ENCODE peak calls at places on chromosomes 5 and 9, in seven cellular contexts. E is Peyer's patch, J is astrocyte, N is GM23338, K is hepatocyte, F is MM.1S, A is neural progenitor cell. O is an unnamed sample. For H3K36me3, the result is how much of the 10 kb centered on the place peaks cover.

GRCh38 chr9:98502976-98503325 is 205.8 kb downstream of the GABBR2 start:
- DNase-seq in K (peak), E (no peak), J (peak), N (peak), F (no peak), A (no peak), O (peak)

GRCh38 chr5:52772668-52773067 is 15.0 kb upstream of the ITGA1 start:
- DNase-seq in E (no peak), N (no peak), J (no peak), A (no peak), K (no peak), F (no peak), O (no peak)

GRCh38 chr9:88243736-88244135 is 105.5 kb upstream of the SPATA31C2 start:
- DNase-seq in J (no peak), F (no peak), N (no peak), E (no peak), A (no peak), K (peak), O (no peak)

GRCh38 chr9:119088002-119088401 is 281.2 kb downstream of the BRINP1 start:
- DNase-seq in J (no peak), N (peak), E (no peak), F (no peak), A (no peak), K (no peak), O (no peak)

GRCh38 chr9:20570086-20570485 is 52.2 kb downstream of the MLLT3 start:
- DNase-seq in N (no peak), F (no peak), K (no peak), E (no peak), J (no peak), A (no peak), O (no peak)

GRCh38 chr9:34246453-34246852 is 67.6 kb downstream of the UBAP1 start:
- DNase-seq in E (no peak), F (no peak), A (no peak), J (no peak), K (no peak), N (no peak), O (no peak)

GRCh38 chr9:120868676-120869359 is 8.2 kb downstream of the PHF19 start:
- DNase-seq in J (peak), F (peak), N (peak), E (peak), K (peak), A (peak), O (peak)

GRCh38 chr9:130172161-130172857 is at the start of gene NCS1:
- DNase-seq in K (peak), A (peak), E (peak), N (peak), J (peak), F (no peak), O (peak)

GRCh38 chr5:11062379-11062778 is 301.3 kb upstream of the DAP start:
- DNase-seq in E (no peak), K (no peak), J (peak), F (no peak), N (peak), A (peak), O (peak)

GRCh38 chr9:504921-505821 is 290.5 kb downstream of the DOCK8 start:
- DNase-seq in K (peak), A (peak), F (no peak), E (peak), J (no peak), N (peak), O (no peak)

GRCh38 chr5:24368121-24368520 is 276.7 kb downstream of the CDH10 start:
- DNase-seq in J (no peak), F (no peak), A (no peak), K (no peak), E (no peak), N (peak), O (no peak)
- TF ChIP-seq CTCF in J (no peak), F (no peak), A (peak), K (no peak), E (no peak), N (no peak), O (no peak)

DNA sequence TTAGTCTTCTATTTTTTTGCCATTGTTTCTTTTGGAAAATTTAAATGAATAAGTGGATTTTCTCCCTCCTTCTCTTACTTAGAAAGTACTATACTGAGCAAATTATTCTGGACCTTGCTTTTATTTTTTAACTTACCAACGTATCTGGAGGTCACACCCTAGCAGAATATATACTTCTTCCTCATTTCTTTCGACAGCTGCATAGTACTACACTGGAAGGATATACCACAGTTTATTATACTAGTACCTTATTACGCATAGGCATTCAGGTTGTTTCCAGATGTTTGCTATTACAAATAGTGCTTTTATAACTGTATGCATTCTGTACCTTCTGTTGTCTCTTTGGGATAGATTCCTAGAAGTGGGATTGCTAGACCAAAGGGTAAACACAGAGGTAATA is 16.7 kb downstream of the RC3H2 start:
- DNase-seq in F (no peak), A (no peak), K (no peak), J (no peak), E (no peak), N (no peak), O (no peak)
- H3K36me3 ChIP-seq in F (under half), A (under half), K (under half), J (under half), E (under half), N (under half), O (under half)

DNA sequence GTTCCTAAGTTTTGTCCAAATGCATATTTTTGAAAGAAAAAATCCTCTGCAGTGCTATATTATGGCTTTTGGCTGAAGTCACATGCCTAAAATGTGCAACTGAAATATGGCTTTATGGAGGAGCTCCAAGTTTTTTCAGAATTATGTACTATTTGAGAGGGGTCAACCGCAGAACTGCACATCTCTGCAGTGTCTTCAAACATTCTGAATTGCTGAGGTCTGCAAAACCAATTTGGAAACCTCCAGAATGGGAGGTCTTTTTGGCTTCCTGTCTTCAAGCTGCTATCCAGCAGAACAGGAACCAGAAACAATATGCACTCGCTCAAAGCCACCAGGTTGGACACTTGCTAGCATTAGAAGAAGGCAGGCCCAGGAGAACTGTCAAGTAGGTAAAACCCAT is 376.0 kb upstream of the PAPPA start:
- DNase-seq in E (no peak), F (peak), A (no peak), N (no peak), K (no peak), J (no peak), O (no peak)
- TF ChIP-seq CTCF in E (no peak), F (no peak), A (no peak), N (no peak), K (no peak), J (no peak), O (no peak)

DNA sequence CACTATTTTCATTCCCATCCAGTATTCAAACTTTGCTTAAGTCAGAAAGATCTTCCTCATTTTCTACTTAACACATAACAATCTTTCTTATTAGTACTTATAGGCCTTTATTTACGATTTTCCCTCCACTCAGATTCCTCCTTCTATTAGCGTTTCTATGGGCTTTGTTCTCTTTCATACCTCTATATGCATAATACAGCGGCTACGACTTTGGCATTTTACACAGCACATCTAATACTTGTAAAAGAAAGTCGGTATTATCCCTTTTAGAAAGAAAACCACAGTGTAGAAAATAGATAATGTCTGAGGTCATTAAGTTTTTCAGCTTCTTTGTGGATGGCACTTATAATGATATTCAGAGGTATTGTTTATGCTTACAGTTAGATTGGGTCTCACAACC is 8.4 kb downstream of the RBM18 start:
- DNase-seq in N (no peak), K (no peak), F (no peak), E (no peak), J (no peak), A (no peak), O (no peak)
- H3K36me3 ChIP-seq in N (under half), K (under half), F (under half), E (under half), J (under half), A (under half), O (under half)

DNA sequence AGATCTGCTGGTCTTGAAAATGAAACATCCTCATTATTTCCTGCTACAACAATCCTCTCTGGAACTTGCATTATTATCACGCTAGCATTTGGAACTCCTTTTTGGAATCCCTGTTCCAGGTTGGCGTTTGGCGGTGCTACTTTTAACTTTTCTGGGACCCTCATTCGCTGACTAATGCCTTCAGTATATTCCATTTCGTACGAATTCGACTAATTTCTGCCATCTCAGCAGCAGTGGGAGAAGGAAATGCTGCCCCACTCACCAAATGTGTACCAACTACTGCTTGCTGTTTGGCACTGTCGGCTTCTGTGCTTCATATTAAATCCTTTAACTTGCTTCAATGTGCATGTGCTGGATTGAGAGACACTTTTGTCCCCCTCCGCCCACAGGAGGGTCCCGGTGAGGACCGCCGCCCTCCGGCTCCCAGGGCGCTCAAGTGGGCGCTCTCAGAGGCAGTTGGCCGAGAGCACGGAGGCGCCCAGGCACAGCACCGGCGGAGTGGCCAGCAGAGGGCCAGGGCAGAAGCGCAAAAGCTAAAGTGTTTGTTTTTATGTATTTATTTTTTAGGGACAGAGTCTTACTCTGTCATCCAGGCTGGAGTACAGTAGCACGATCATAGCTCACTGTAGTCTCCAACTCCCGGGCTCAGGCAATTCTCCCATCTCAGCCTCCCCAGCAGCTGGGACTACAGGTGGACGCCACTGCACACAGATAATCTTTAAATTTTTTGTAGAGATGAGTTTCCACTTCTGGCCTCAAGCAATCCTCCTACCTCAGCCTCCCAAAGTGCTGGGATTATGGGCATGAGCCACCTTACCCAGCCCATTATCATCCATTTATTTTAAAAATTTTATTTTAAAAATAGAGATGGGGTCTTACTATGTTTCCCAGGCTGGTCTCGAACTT is 11.9 kb downstream of the PDE6A start:
- DNase-seq in F (no peak), N (peak), A (peak), E (no peak), K (no peak), J (no peak), O (no peak)
- TF ChIP-seq CTCF in F (no peak), N (peak), A (peak), E (no peak), K (peak), J (peak), O (peak)

DNA sequence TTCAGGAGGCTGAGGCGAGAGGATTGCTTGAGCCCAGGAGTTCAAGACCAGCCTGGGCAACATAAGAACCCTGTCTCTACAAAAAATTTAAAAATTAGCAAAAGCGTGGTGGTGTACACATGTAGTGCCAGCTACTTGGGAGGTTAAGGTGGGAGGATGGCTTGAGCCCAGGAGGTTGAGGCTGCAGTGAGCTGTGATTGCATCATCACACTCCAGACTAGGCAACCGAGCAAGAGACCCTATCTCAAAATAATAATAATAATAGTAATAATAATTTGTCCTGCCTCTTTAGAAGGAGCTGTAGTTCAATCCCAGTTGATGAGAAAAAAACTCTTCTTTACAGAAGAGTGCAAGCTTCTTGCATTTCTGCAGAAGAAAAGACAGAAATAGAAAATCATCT is 10.0 kb upstream of the CD74 start:
- DNase-seq in K (no peak), F (no peak), E (no peak), N (no peak), A (no peak), J (no peak), O (no peak)
- H3K36me3 ChIP-seq in K (under half), F (under half), E (under half), N (under half), A (under half), J (under half), O (under half)